ENCODE peak calls at places on chromosome 20, in six cellular contexts. One of them, this sample, is unnamed.
A peak's percentile ranks its signal among the peaks of the same experiment; 100 is the strongest.

GRCh38 chr20:370151-370600 is 10.4 kb upstream of the TRIB3 start:
- DNase-seq in testis: no peak
- DNase-seq in pancreas: no peak
- DNase-seq in cardiac muscle cell: no peak
- DNase-seq in heart left ventricle: no peak
- DNase-seq in left ventricle myocardium inferior: no peak
- DNase-seq in this sample: no peak

GRCh38 chr20:20568604-20569205 is 143.7 kb downstream of the RALGAPA2 start:
- DNase-seq in testis: peak; percentile 48
- DNase-seq in pancreas: no peak
- DNase-seq in cardiac muscle cell: peak; percentile 58
- DNase-seq in heart left ventricle: no peak
- DNase-seq in left ventricle myocardium inferior: no peak
- DNase-seq in this sample: peak; percentile 52

GRCh38 chr20:57287007-57287810 is 20.8 kb upstream of the BMP7 start:
- DNase-seq in testis: no peak
- DNase-seq in pancreas: no peak
- DNase-seq in cardiac muscle cell: peak; percentile 44
- DNase-seq in heart left ventricle: no peak
- DNase-seq in left ventricle myocardium inferior: no peak
- DNase-seq in this sample: no peak

GRCh38 chr20:19453369-19453768 is 240.9 kb downstream of the SLC24A3 start:
- DNase-seq in testis: peak; percentile 37
- DNase-seq in pancreas: no peak
- DNase-seq in cardiac muscle cell: no peak
- DNase-seq in heart left ventricle: no peak
- DNase-seq in left ventricle myocardium inferior: no peak
- DNase-seq in this sample: no peak

GRCh38 chr20:46111028-46111835 is 6.9 kb upstream of the CD40 start:
- DNase-seq in testis: no peak
- DNase-seq in pancreas: no peak
- DNase-seq in cardiac muscle cell: no peak
- DNase-seq in heart left ventricle: peak; percentile 57
- DNase-seq in left ventricle myocardium inferior: no peak
- DNase-seq in this sample: peak; percentile 60

GRCh38 chr20:53621482-53622246 is 28.0 kb upstream of the ZNF217 start:
- DNase-seq in testis: peak; percentile 45
- DNase-seq in pancreas: peak; percentile 50
- DNase-seq in cardiac muscle cell: no peak
- DNase-seq in heart left ventricle: peak; percentile 38
- DNase-seq in left ventricle myocardium inferior: peak; percentile 35
- DNase-seq in this sample: peak; percentile 39

GRCh38 chr20:53656653-53657288 is 63.1 kb upstream of the ZNF217 start:
- DNase-seq in testis: no peak
- DNase-seq in pancreas: no peak
- DNase-seq in cardiac muscle cell: no peak
- DNase-seq in heart left ventricle: no peak
- DNase-seq in left ventricle myocardium inferior: no peak
- DNase-seq in this sample: no peak

GRCh38 chr20:40993794-40994540 is 34.7 kb upstream of the TOP1 start:
- DNase-seq in testis: no peak
- DNase-seq in pancreas: no peak
- DNase-seq in cardiac muscle cell: no peak
- DNase-seq in heart left ventricle: no peak
- DNase-seq in left ventricle myocardium inferior: no peak
- DNase-seq in this sample: no peak

GRCh38 chr20:61696181-61696735 is 369.4 kb downstream of the TAF4 start:
- DNase-seq in testis: no peak
- DNase-seq in pancreas: no peak
- DNase-seq in cardiac muscle cell: no peak
- DNase-seq in heart left ventricle: no peak
- DNase-seq in left ventricle myocardium inferior: no peak
- DNase-seq in this sample: no peak

GRCh38 chr20:47610945-47611250 is 109.2 kb downstream of the NCOA3 start:
- DNase-seq in testis: no peak
- DNase-seq in pancreas: no peak
- DNase-seq in cardiac muscle cell: no peak
- DNase-seq in heart left ventricle: no peak
- DNase-seq in left ventricle myocardium inferior: no peak
- DNase-seq in this sample: no peak

GRCh38 chr20:50122763-50123162 is 9.8 kb upstream of the UBE2V1 start:
- DNase-seq in testis: no peak
- DNase-seq in pancreas: no peak
- DNase-seq in cardiac muscle cell: no peak
- DNase-seq in heart left ventricle: no peak
- DNase-seq in left ventricle myocardium inferior: no peak
- DNase-seq in this sample: no peak

GRCh38 chr20:53960586-53961386 is 109.6 kb downstream of the BCAS1 start:
- DNase-seq in testis: no peak
- DNase-seq in pancreas: no peak
- DNase-seq in cardiac muscle cell: no peak
- DNase-seq in heart left ventricle: no peak
- DNase-seq in left ventricle myocardium inferior: no peak
- DNase-seq in this sample: no peak

GRCh38 chr20:36527331-36528125 is 13.8 kb upstream of the MYL9 start:
- DNase-seq in testis: peak; percentile 92
- DNase-seq in pancreas: peak; percentile 54
- DNase-seq in cardiac muscle cell: no peak
- DNase-seq in heart left ventricle: no peak
- DNase-seq in left ventricle myocardium inferior: no peak
- DNase-seq in this sample: no peak

GRCh38 chr20:48338717-48339116 is 489.1 kb downstream of the PREX1 start:
- DNase-seq in testis: no peak
- DNase-seq in pancreas: no peak
- DNase-seq in cardiac muscle cell: no peak
- DNase-seq in heart left ventricle: no peak
- DNase-seq in left ventricle myocardium inferior: no peak
- DNase-seq in this sample: no peak

GRCh38 chr20:46215913-46216707 is 92.2 kb downstream of the CDH22 start:
- DNase-seq in testis: no peak
- DNase-seq in pancreas: no peak
- DNase-seq in cardiac muscle cell: peak; percentile 46
- DNase-seq in heart left ventricle: peak; percentile 60
- DNase-seq in left ventricle myocardium inferior: no peak
- DNase-seq in this sample: no peak

GRCh38 chr20:7980332-7981046 is 39.1 kb downstream of the TMX4 start:
- DNase-seq in testis: peak; percentile 49
- DNase-seq in pancreas: no peak
- DNase-seq in cardiac muscle cell: peak; percentile 38
- DNase-seq in heart left ventricle: no peak
- DNase-seq in left ventricle myocardium inferior: no peak
- DNase-seq in this sample: peak; percentile 41

GRCh38 chr20:4227085-4227821 is 211.9 kb upstream of the RNF24 start:
- DNase-seq in testis: peak; percentile 49
- DNase-seq in pancreas: no peak
- DNase-seq in cardiac muscle cell: no peak
- DNase-seq in heart left ventricle: peak; percentile 38
- DNase-seq in left ventricle myocardium inferior: no peak
- DNase-seq in this sample: peak; percentile 16
- H3K4me1 ChIP-seq in testis: peaks cover 10% of the 10 kb centered on the region
- H3K4me1 ChIP-seq in pancreas: no peaks in the 10 kb centered on the region
- H3K4me1 ChIP-seq in cardiac muscle cell: no peaks in the 10 kb centered on the region
- H3K4me1 ChIP-seq in heart left ventricle: peaks cover 21% of the 10 kb centered on the region
- H3K4me1 ChIP-seq in left ventricle myocardium inferior: peaks cover 22% of the 10 kb centered on the region
- H3K4me1 ChIP-seq in this sample: no peaks in the 10 kb centered on the region

GRCh38 chr20:31606928-31607639 is 2.0 kb downstream of the ID1 start:
- DNase-seq in testis: no peak
- DNase-seq in pancreas: no peak
- DNase-seq in cardiac muscle cell: peak; percentile 68
- DNase-seq in heart left ventricle: no peak
- DNase-seq in left ventricle myocardium inferior: no peak
- DNase-seq in this sample: no peak

GRCh38 chr20:31605902-31606677 is 1.0 kb downstream of the ID1 start:
- DNase-seq in testis: no peak
- DNase-seq in pancreas: no peak
- DNase-seq in cardiac muscle cell: peak; percentile 52
- DNase-seq in heart left ventricle: peak; percentile 41
- DNase-seq in left ventricle myocardium inferior: no peak
- DNase-seq in this sample: no peak

GRCh38 chr20:31605031-31605901 is at the start of gene ID1:
- DNase-seq in testis: peak; percentile 97
- DNase-seq in pancreas: peak; percentile 87
- DNase-seq in cardiac muscle cell: peak; percentile 98
- DNase-seq in heart left ventricle: peak; percentile 96
- DNase-seq in left ventricle myocardium inferior: peak; percentile 95
- DNase-seq in this sample: peak; percentile 91

GRCh38 chr20:31607640-31608255 is 2.7 kb downstream of the ID1 start:
- DNase-seq in testis: no peak
- DNase-seq in pancreas: no peak
- DNase-seq in cardiac muscle cell: no peak
- DNase-seq in heart left ventricle: no peak
- DNase-seq in left ventricle myocardium inferior: no peak
- DNase-seq in this sample: no peak

GRCh38 chr20:31606678-31606927 is 1.5 kb downstream of the ID1 start:
- DNase-seq in testis: no peak
- DNase-seq in pancreas: no peak
- DNase-seq in cardiac muscle cell: no peak
- DNase-seq in heart left ventricle: no peak
- DNase-seq in left ventricle myocardium inferior: no peak
- DNase-seq in this sample: no peak
- H3K4me1 ChIP-seq in testis: peaks cover 16% of the 10 kb centered on the region
- H3K4me1 ChIP-seq in pancreas: peaks cover 4% of the 10 kb centered on the region
- H3K4me1 ChIP-seq in cardiac muscle cell: peaks cover 28% of the 10 kb centered on the region
- H3K4me1 ChIP-seq in heart left ventricle: peaks cover 38% of the 10 kb centered on the region
- H3K4me1 ChIP-seq in left ventricle myocardium inferior: peaks cover 72% of the 10 kb centered on the region
- H3K4me1 ChIP-seq in this sample: no peaks in the 10 kb centered on the region

GRCh38 chr20:10653593-10654288 is 20.1 kb downstream of the JAG1 start:
- DNase-seq in testis: peak; percentile 62
- DNase-seq in pancreas: peak; percentile 39
- DNase-seq in cardiac muscle cell: peak; percentile 45
- DNase-seq in heart left ventricle: peak; percentile 54
- DNase-seq in left ventricle myocardium inferior: no peak
- DNase-seq in this sample: no peak

GRCh38 chr20:10652660-10653191 is 21.1 kb downstream of the JAG1 start:
- DNase-seq in testis: no peak
- DNase-seq in pancreas: no peak
- DNase-seq in cardiac muscle cell: peak; percentile 63
- DNase-seq in heart left ventricle: no peak
- DNase-seq in left ventricle myocardium inferior: no peak
- DNase-seq in this sample: no peak

GRCh38 chr20:10656270-10656669 is 17.5 kb downstream of the JAG1 start:
- DNase-seq in testis: no peak
- DNase-seq in pancreas: no peak
- DNase-seq in cardiac muscle cell: no peak
- DNase-seq in heart left ventricle: no peak
- DNase-seq in left ventricle myocardium inferior: no peak
- DNase-seq in this sample: no peak

GRCh38 chr20:10655723-10656122 is 18.1 kb downstream of the JAG1 start:
- DNase-seq in testis: no peak
- DNase-seq in pancreas: no peak
- DNase-seq in cardiac muscle cell: no peak
- DNase-seq in heart left ventricle: no peak
- DNase-seq in left ventricle myocardium inferior: no peak
- DNase-seq in this sample: no peak

DNA sequence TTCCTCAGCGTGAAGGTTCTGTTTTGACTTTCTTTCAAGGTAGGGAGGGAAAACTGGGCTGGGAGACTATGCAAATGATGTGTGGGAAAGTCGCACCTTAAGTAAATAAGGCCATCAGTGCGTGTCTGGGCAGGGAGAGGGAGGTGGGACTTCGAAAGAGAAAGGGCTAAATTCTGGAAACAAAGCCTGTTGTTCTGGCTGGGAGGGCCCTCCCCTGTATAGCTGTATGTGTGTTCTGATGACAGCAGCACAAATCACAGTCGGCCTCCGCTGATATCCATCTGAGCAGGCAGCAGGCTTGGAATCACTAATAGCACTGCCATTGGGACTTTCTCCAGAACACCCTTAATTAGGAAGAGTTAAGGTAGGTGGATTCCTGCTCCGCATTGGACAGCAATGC is 19.2 kb downstream of the JAG1 start:
- DNase-seq in testis: no peak
- DNase-seq in pancreas: peak; percentile 81
- DNase-seq in cardiac muscle cell: peak; percentile 50
- DNase-seq in heart left ventricle: no peak
- DNase-seq in left ventricle myocardium inferior: no peak
- DNase-seq in this sample: no peak
- H3K4me1 ChIP-seq in testis: peaks cover 40% of the 10 kb centered on the region
- H3K4me1 ChIP-seq in pancreas: peaks cover 57% of the 10 kb centered on the region
- H3K4me1 ChIP-seq in cardiac muscle cell: peaks cover 59% of the 10 kb centered on the region
- H3K4me1 ChIP-seq in heart left ventricle: peaks cover 80% of the 10 kb centered on the region
- H3K4me1 ChIP-seq in left ventricle myocardium inferior: peaks cover 100% of the 10 kb centered on the region
- H3K4me1 ChIP-seq in this sample: no peaks in the 10 kb centered on the region

GRCh38 chr20:63155266-63156165 is 60.4 kb downstream of the YTHDF1 start:
- DNase-seq in testis: no peak
- DNase-seq in pancreas: no peak
- DNase-seq in cardiac muscle cell: no peak
- DNase-seq in heart left ventricle: peak; percentile 17
- DNase-seq in left ventricle myocardium inferior: no peak
- DNase-seq in this sample: no peak

GRCh38 chr20:63151554-63152321 is 64.2 kb downstream of the YTHDF1 start:
- DNase-seq in testis: no peak
- DNase-seq in pancreas: no peak
- DNase-seq in cardiac muscle cell: no peak
- DNase-seq in heart left ventricle: no peak
- DNase-seq in left ventricle myocardium inferior: no peak
- DNase-seq in this sample: no peak

GRCh38 chr20:63152322-63153253 is 63.3 kb downstream of the YTHDF1 start:
- DNase-seq in testis: no peak
- DNase-seq in pancreas: no peak
- DNase-seq in cardiac muscle cell: no peak
- DNase-seq in heart left ventricle: no peak
- DNase-seq in left ventricle myocardium inferior: no peak
- DNase-seq in this sample: no peak

GRCh38 chr20:63154395-63154794 is 61.5 kb downstream of the YTHDF1 start:
- DNase-seq in testis: no peak
- DNase-seq in pancreas: no peak
- DNase-seq in cardiac muscle cell: no peak
- DNase-seq in heart left ventricle: no peak
- DNase-seq in left ventricle myocardium inferior: no peak
- DNase-seq in this sample: no peak

DNA sequence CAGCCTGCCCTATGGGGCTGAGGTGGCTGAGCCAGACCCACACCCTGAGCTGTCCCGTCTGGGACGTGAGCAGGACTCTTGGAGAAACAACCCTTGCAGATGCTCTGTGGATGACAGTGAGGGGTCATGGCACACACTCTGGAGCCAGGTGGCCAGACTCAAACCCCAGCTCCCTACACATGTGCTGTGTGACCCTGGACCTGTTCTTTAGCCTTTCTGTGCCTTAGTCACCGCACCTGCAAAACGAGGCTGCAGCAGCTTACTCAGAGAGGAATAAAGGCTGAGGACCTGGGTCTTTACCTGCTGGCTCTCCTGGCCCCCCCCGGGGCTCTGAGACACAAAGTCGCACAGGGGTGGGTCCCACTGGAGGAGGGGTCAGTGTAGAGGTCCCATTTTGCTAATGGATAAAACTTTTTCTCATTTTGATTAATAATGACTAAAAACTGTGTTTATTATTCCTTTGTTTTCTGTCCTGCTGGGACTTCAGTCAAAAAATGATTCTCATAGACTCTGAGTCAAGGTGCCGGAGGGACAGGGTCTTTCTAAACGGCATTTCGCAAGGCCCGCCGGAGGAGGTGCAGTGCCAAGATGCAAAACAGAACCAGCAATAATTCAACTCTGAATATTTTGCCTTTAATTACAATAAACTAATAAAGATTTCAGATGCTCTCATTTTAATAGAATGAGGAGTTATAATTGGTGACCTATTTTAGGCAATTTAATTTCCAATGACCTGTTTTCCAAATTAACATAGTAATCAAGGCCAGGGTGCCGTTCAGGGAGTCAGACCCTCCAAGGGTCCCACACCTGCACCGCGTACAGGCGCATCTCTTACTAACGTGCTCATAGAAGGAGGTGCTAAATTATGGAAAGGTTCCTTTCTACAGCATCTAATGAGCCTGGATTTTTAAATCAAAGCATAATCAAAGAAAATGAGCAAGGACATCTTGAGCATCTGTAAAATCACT is 62.4 kb downstream of the YTHDF1 start:
- DNase-seq in testis: no peak
- DNase-seq in pancreas: no peak
- DNase-seq in cardiac muscle cell: no peak
- DNase-seq in heart left ventricle: no peak
- DNase-seq in left ventricle myocardium inferior: no peak
- DNase-seq in this sample: no peak
- H3K4me1 ChIP-seq in testis: no peaks in the 10 kb centered on the region
- H3K4me1 ChIP-seq in pancreas: no peaks in the 10 kb centered on the region
- H3K4me1 ChIP-seq in cardiac muscle cell: no peaks in the 10 kb centered on the region
- H3K4me1 ChIP-seq in heart left ventricle: peaks cover 7% of the 10 kb centered on the region
- H3K4me1 ChIP-seq in left ventricle myocardium inferior: no peaks in the 10 kb centered on the region
- H3K4me1 ChIP-seq in this sample: no peaks in the 10 kb centered on the region

This sample was measured in MM.1S.